ENCODE peak calls at places on chromosomes 2 and 18, in four cellular contexts. U is K562, F is HepG2, A is H1. Z is an unnamed sample.

GRCh38 chr2:134365356-134365755 is 111.5 kb downstream of the MGAT5 start:
- DNase-seq in U (peak), F (no peak), A (no peak), Z (peak)

GRCh38 chr2:98579926-98580325 is 28.4 kb downstream of the COA5 start:
- DNase-seq in U (no peak), F (no peak), A (no peak), Z (no peak)

GRCh38 chr2:154960802-154961583 is 262.5 kb downstream of the KCNJ3 start:
- DNase-seq in U (no peak), F (no peak), A (no peak), Z (no peak)

GRCh38 chr18:75727479-75727878 is 300.0 kb upstream of the SMIM21 start:
- DNase-seq in U (peak), F (peak), A (peak), Z (peak)

GRCh38 chr2:176768185-176768584 is 444.4 kb upstream of the HNRNPA3 start:
- DNase-seq in U (no peak), F (no peak), A (no peak), Z (no peak)

GRCh38 chr2:9327873-9328352 is 95.4 kb downstream of the ITGB1BP1 start:
- DNase-seq in U (peak), F (peak), A (no peak), Z (peak)

GRCh38 chr2:47645246-47645645 is 137.7 kb upstream of the MSH6 start:
- DNase-seq in U (no peak), F (no peak), A (no peak), Z (no peak)

GRCh38 chr2:169961911-169962310 is 134.7 kb downstream of the UBR3 start:
- DNase-seq in U (no peak), F (no peak), A (no peak), Z (no peak)

DNA sequence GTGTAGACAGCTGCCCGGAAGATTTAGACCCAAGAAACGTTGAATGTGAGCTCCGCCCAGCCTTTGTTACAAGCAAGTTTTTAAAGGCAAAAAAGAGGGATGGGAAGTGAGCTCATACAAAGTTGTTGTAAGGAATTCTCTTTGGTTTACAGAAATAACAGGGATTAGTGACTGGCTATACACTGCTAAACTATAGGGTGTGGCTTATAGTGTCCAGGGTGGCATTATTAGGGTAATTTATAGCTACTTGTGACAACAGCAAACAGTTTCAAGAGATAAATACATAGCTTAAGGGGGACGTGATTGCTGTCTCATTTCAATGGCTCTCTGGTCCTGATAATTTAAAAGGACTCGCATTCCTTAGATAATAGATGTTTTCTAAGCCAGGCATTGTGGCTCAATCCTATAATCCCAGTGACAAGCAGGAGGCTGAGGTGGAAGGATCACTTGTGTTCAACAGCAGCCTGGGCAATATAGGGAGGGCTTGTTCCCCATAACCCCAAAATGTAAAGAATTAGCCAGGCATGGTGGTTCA is 66.5 kb upstream of the TGIF1 start:
- DNase-seq in U (no peak), F (no peak), A (no peak), Z (no peak)
- TF ChIP-seq KDM1A in U (no peak), F (no peak), A (no peak), Z (no peak)

DNA sequence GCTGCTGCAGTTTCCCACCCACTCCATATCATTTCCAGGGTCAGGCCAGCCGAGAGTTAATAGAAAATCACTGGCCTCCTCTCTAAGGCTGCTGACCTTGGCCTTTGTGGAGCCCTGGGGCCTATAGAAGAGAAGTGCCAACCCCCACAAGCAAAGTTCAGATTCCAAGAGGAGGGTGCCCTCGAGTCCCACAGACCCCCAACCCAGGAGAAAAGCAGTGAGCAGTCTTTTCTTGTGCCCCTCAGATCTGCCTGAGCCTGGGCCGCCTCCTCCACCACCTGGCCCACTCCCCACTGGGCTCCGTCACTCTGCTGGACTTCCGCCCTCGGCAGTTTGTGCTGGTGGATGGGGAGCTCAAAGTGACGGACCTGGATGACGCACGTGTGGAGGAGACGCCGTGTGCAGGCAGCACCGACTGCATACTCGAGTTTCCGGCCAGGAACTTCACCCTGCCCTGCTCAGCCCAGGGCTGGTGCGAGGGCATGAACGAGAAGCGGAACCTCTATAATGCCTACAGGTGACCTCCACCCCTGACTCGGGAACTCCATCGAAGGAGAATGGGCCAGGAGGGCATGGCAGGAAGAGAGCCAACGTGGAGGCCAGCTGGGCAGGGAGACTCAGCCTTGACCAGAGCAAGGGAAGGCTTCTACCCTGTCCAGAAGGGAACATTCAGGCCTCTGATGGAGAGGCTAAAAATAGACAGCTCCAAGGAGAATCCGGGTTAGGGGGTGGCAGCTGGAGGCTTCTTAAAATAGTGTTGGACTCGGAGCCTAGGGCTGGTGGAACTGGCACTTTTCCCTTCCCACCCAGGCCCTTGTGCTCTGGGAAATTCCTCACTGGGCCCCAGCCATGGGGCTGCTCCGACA is 6.2 kb downstream of the PKDCC start:
- DNase-seq in U (no peak), F (peak), A (no peak), Z (no peak)
- TF ChIP-seq POLR2A in U (no peak), F (no peak), A (no peak), Z (no peak)

GRCh38 chr2:152613235-152613634 is 104.0 kb downstream of the PRPF40A start:
- DNase-seq in U (no peak), F (no peak), A (no peak), Z (no peak)
- TF ChIP-seq KDM1A in U (no peak), F (no peak), A (no peak), Z (no peak)

GRCh38 chr18:5295981-5296705 is 617 bp upstream of the ZBTB14 start:
- DNase-seq in U (peak), F (peak), A (peak), Z (peak)

GRCh38 chr18:5295231-5295920 is at the start of gene ZBTB14:
- DNase-seq in U (peak), F (peak), A (no peak), Z (peak)

GRCh38 chr18:5294113-5294617 is 1.4 kb downstream of the ZBTB14 start:
- DNase-seq in U (peak), F (no peak), A (no peak), Z (no peak)

GRCh38 chr18:5296706-5297320 is 1.3 kb upstream of the ZBTB14 start:
- DNase-seq in U (peak), F (peak), A (peak), Z (peak)

DNA sequence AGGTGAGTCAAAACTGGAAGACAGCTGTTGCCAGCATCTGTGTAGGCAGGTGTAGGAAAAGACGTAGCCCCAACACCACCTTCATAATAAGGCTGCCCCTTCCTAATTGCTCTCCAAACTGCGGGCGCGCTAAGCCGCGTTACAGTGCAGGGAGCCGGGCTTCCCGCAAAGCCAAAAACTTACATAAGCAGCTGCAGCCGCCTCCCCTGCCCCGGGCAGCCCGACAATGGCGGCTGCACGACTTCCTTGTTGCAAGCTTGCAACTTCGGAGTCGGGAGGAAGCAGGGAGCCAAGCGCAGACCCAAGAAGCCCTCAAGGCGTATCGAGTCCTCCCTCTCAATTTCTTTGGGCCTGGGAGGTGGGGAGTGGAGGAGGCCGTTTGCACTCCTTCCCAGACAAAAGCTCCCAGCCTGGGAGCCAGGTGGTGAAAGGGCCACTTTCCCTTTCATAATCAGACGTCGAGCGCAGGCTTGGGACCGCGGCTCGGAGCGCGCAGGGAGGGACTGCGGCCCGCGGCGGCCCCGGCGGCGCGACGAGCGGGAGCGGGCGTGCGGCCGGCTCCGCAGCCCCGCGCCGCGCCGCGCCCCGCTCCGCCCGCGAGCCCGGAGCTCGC is 802 bp downstream of the ZBTB14 start:
- DNase-seq in U (no peak), F (peak), A (no peak), Z (peak)
- TF ChIP-seq POLR2A in U (peak), F (peak), A (no peak), Z (peak)

DNA sequence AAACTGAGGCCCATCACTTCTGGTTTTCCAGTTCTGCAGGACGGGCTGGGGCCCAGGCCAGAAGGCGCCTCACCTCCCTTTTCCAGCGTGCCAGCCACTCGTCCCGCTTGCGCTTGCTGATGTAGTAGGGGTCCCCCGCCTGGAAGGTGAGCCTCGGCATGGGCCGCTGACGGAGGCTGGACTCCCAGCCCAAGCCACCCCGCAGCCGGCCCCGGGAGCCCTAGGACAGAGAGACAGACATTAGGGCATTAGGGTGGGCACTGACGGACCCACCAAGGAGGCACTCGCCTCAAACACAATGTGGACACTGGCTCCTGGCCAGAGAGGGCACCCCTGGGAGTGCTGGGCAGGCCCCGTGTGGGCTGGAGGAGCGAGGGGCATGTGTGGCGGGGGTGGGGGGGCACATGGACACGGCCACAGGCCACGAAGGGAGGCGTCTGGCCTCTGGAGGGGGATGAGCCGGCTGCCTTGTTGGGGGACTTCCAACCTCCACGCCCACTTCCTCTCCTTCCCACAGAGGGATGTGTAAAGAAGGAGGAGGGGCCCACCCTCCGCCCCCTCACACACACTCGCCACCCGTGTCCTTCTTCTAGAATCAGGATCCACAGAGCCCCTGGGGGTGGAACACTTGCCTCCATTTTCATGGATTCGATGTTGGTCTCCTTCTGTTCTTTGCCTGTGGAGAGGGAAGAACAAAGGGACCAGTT is 66.7 kb downstream of the DNMT3A start:
- DNase-seq in U (no peak), F (no peak), A (no peak), Z (no peak)
- TF ChIP-seq KDM1A in U (no peak), F (no peak), A (no peak), Z (no peak)

GRCh38 chr2:222298000-222298310 is 843 bp downstream of the PAX3 start:
- DNase-seq in U (no peak), F (no peak), A (no peak), Z (no peak)

GRCh38 chr2:222296911-222297599 is 1.7 kb downstream of the PAX3 start:
- DNase-seq in U (no peak), F (no peak), A (no peak), Z (no peak)

GRCh38 chr2:222297600-222297935 is 1.2 kb downstream of the PAX3 start:
- DNase-seq in U (no peak), F (no peak), A (no peak), Z (no peak)

GRCh38 chr2:222299926-222300724 is 1.3 kb upstream of the PAX3 start:
- DNase-seq in U (no peak), F (no peak), A (no peak), Z (no peak)

GRCh38 chr2:222298311-222299150 is at the start of gene PAX3:
- DNase-seq in U (no peak), F (no peak), A (no peak), Z (no peak)
- TF ChIP-seq POLR2A in U (no peak), F (no peak), A (no peak), Z (no peak)

DNA sequence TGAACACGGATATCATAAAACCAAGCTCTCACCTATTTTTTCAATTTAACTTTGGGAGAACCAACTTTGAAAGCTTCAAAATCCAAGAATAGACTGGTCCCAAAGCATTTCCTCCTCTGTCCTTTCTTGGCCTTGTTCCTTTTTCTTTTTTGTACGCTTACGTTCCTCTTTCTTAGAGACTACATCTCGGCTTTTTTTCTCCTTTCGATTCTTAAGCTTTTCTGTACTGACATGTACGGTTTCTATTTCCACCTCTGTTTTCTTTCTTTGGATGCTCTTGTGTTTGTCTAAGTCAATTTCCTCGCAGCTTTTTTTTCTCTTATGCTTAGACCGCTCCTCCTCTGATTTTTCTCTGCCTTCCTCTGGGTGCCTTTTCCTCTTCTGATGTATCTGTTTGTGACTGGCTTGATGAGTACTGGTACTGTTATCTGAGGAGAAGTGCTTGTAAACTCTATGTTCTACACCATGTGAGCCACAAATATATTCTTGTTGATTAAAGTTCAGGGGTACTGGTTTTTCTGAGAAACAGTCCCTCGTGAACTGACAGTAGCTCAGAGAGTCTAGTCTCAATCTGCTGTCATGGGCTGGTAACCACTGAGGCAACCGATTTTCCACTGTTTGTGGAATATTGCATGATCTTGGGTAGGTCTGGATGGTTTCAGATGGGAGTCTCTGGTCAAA is 11.5 kb upstream of the RNU2-63P start:
- DNase-seq in U (no peak), F (no peak), A (no peak), Z (no peak)
- TF ChIP-seq KDM1A in U (no peak), F (no peak), A (no peak), Z (no peak)

DNA sequence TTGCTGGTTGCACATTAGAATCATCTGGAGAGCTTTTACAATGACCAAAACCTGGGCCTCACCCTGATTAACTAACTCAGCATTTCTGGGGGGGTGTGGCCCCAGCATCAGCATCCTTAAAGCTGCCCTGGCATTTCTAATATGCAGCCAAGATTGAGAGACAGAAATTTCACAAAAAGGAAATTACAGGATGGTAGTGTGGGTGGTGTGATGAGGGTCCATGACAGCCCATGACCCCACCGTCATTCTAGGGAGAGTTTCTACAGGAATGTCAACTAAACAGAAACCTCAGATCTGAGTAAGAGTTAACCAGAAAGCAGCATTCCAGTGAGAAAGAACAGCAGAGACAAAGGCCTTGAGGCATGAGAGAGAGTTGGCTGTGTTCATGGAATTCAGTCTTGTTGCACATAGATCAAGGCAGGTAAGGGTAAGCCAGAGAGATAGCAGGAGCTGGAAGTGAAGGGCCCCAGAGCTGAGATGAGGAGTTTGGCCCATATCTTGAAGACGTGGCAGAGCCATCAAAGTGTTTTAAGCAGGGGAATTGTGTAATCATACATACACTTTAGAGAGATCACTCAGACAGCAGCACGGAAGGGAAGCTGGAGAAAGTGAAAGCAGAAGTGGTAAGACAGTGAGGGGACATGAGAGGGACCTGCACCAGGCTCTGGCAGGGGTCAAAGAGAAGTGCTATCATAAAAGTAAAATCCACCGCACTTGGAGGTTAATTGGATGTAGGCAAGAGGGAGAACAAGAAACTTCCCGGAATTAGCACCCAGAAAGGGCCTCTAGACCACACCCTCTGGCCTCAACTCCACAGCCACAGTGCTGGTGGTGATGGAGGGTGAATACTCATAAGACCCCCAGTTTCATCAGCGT is 7.8 kb upstream of the TRABD2A start:
- DNase-seq in U (no peak), F (no peak), A (no peak), Z (no peak)
- TF ChIP-seq POLR2A in U (no peak), F (no peak), A (no peak), Z (no peak)

DNA sequence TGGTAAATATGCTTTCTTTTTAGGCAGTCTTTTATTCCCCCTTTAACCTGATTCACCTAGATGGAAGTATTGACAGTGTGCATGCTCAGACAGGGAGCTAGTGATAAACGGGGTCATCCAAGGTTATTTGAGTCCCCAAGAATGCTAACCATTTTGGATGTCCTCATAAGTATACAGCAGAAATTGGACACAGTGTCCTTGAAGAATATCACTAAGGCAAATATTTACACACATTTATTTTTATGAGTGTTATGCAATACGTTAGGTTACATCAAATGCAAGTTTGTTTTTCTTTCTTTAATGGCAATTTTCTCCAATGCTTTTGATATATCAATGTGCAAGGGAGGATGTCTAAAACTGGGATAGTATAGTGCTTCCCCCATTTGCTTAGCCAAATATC is 23.6 kb downstream of the CNTNAP5 start:
- DNase-seq in U (no peak), F (no peak), A (no peak), Z (no peak)
- TF ChIP-seq KDM1A in U (no peak), F (no peak), A (no peak), Z (no peak)

Z was measured in A549.